ENCODE peak calls at places on chromosomes 16 and 17, in five cellular contexts. One of them, this sample, is unnamed.

GRCh38 chr17:73028311-73028755 is 64.2 kb downstream of the SLC39A11 start:
- DNase-seq in nucleus accumbens: no peak
- DNase-seq in uterus: no peak
- DNase-seq in GM12892: no peak
- DNase-seq in anterior cingulate cortex: no peak
- DNase-seq in this sample: no peak

GRCh38 chr16:84529607-84530006 is 25.1 kb upstream of the MEAK7 start:
- DNase-seq in uterus: no peak
- DNase-seq in GM12892: no peak
- DNase-seq in anterior cingulate cortex: no peak
- DNase-seq in nucleus accumbens: no peak
- DNase-seq in this sample: no peak

GRCh38 chr17:18151290-18151689 is 32.3 kb upstream of the ALKBH5 start:
- DNase-seq in nucleus accumbens: no peak
- DNase-seq in GM12892: no peak
- DNase-seq in anterior cingulate cortex: no peak
- DNase-seq in uterus: no peak
- DNase-seq in this sample: no peak

GRCh38 chr16:30092373-30093010 is 768 bp upstream of the TBX6 start:
- DNase-seq in uterus: peak
- DNase-seq in anterior cingulate cortex: peak
- DNase-seq in nucleus accumbens: no peak
- DNase-seq in GM12892: peak
- DNase-seq in this sample: peak

GRCh38 chr17:4492762-4493561 is 5.7 kb upstream of the SPNS2 start:
- DNase-seq in uterus: no peak
- DNase-seq in GM12892: no peak
- DNase-seq in nucleus accumbens: peak
- DNase-seq in anterior cingulate cortex: no peak
- DNase-seq in this sample: no peak

GRCh38 chr17:22410136-22410535 is 717.8 kb downstream of the KCNJ18 start:
- DNase-seq in GM12892: no peak
- DNase-seq in nucleus accumbens: no peak
- DNase-seq in anterior cingulate cortex: no peak
- DNase-seq in uterus: no peak
- DNase-seq in this sample: no peak

GRCh38 chr16:31201511-31202401 is 804 bp downstream of the PYCARD start:
- DNase-seq in nucleus accumbens: no peak
- DNase-seq in anterior cingulate cortex: no peak
- DNase-seq in uterus: no peak
- DNase-seq in GM12892: peak
- DNase-seq in this sample: no peak

GRCh38 chr17:45976755-45977505 is 22.1 kb upstream of the STH start:
- DNase-seq in GM12892: no peak
- DNase-seq in nucleus accumbens: no peak
- DNase-seq in anterior cingulate cortex: no peak
- DNase-seq in uterus: no peak
- DNase-seq in this sample: no peak

GRCh38 chr17:74453665-74454196 is 12.7 kb upstream of the CD300A start:
- DNase-seq in GM12892: peak
- DNase-seq in anterior cingulate cortex: no peak
- DNase-seq in uterus: no peak
- DNase-seq in nucleus accumbens: no peak
- DNase-seq in this sample: peak

GRCh38 chr17:51640108-51640622 is 379.8 kb downstream of the UTP18 start:
- DNase-seq in uterus: no peak
- DNase-seq in anterior cingulate cortex: no peak
- DNase-seq in nucleus accumbens: no peak
- DNase-seq in GM12892: no peak
- DNase-seq in this sample: no peak

GRCh38 chr16:85565796-85566501 is 47.2 kb upstream of the GSE1 start:
- DNase-seq in anterior cingulate cortex: no peak
- DNase-seq in uterus: no peak
- DNase-seq in GM12892: no peak
- DNase-seq in nucleus accumbens: no peak
- DNase-seq in this sample: no peak

GRCh38 chr17:42345396-42346078 is 42.7 kb downstream of the STAT3 start:
- DNase-seq in anterior cingulate cortex: no peak
- DNase-seq in GM12892: no peak
- DNase-seq in nucleus accumbens: no peak
- DNase-seq in uterus: no peak
- DNase-seq in this sample: no peak

GRCh38 chr17:61251939-61252865 is 147.4 kb upstream of the TBX2 start:
- DNase-seq in uterus: peak
- DNase-seq in nucleus accumbens: peak
- DNase-seq in anterior cingulate cortex: no peak
- DNase-seq in GM12892: no peak
- DNase-seq in this sample: peak

GRCh38 chr16:49859139-49859947 is 3.4 kb upstream of the ZNF423 start:
- DNase-seq in uterus: peak
- DNase-seq in nucleus accumbens: no peak
- DNase-seq in anterior cingulate cortex: no peak
- DNase-seq in GM12892: no peak
- DNase-seq in this sample: no peak

GRCh38 chr16:75385507-75386152 is 47.7 kb downstream of the CFDP1 start:
- DNase-seq in anterior cingulate cortex: no peak
- DNase-seq in GM12892: no peak
- DNase-seq in nucleus accumbens: no peak
- DNase-seq in uterus: peak
- DNase-seq in this sample: no peak

GRCh38 chr16:58128721-58129096 is 472 bp downstream of the CFAP20 start:
- DNase-seq in GM12892: peak
- DNase-seq in uterus: no peak
- DNase-seq in anterior cingulate cortex: no peak
- DNase-seq in nucleus accumbens: no peak
- DNase-seq in this sample: no peak

GRCh38 chr16:9323170-9323569 is 231.7 kb downstream of the HAPSTR1 start:
- DNase-seq in GM12892: no peak
- DNase-seq in nucleus accumbens: no peak
- DNase-seq in anterior cingulate cortex: no peak
- DNase-seq in uterus: no peak
- DNase-seq in this sample: no peak

GRCh38 chr17:6557040-6557438 is 684 bp upstream of the PITPNM3 start:
- DNase-seq in GM12892: no peak
- DNase-seq in uterus: no peak
- DNase-seq in anterior cingulate cortex: no peak
- DNase-seq in nucleus accumbens: no peak
- DNase-seq in this sample: no peak

GRCh38 chr16:17828012-17828411 is 357.3 kb upstream of the XYLT1 start:
- DNase-seq in nucleus accumbens: no peak
- DNase-seq in anterior cingulate cortex: no peak
- DNase-seq in uterus: no peak
- DNase-seq in GM12892: no peak
- DNase-seq in this sample: no peak

GRCh38 chr17:77107506-77108433 is 33.0 kb upstream of the SEC14L1 start:
- DNase-seq in anterior cingulate cortex: no peak
- DNase-seq in uterus: peak
- DNase-seq in nucleus accumbens: no peak
- DNase-seq in GM12892: peak
- DNase-seq in this sample: no peak